ENCODE peak calls at places on chromosome 9, in four cellular contexts. C, J, Z and K are unnamed samples.

GRCh38 chr9:70101265-70101664 is 57.6 kb downstream of the MAMDC2 start:
- DNase-seq in J (no peak), Z (no peak), C (no peak), K (peak)

GRCh38 chr9:109143881-109144562 is 23.0 kb downstream of the FRRS1L start:
- DNase-seq in Z (peak), C (no peak), J (peak), K (peak)

GRCh38 chr9:95757026-95757425 is 118.5 kb upstream of the ERCC6L2 start:
- DNase-seq in C (peak), J (no peak), Z (no peak), K (peak)

GRCh38 chr9:91089405-91090131 is 272.1 kb downstream of the AUH start:
- DNase-seq in C (peak), J (peak), Z (peak), K (peak)

GRCh38 chr9:22073349-22073748 is 64.2 kb upstream of the CDKN2B start:
- DNase-seq in C (no peak), Z (no peak), J (no peak), K (no peak)

GRCh38 chr9:69976165-69976564 is 67.5 kb upstream of the MAMDC2 start:
- DNase-seq in J (no peak), Z (no peak), C (peak), K (peak)

GRCh38 chr9:2679011-2679410 is 38.3 kb upstream of the KCNV2 start:
- DNase-seq in J (no peak), C (no peak), Z (no peak), K (no peak)

GRCh38 chr9:121997791-121998190 is 95.3 kb downstream of the TTLL11 start:
- DNase-seq in J (no peak), C (no peak), Z (no peak), K (peak)

GRCh38 chr9:72537671-72538070 is 16.3 kb downstream of the TMC1 start:
- DNase-seq in C (no peak), Z (no peak), J (no peak), K (no peak)

GRCh38 chr9:107342762-107343161 is 59.7 kb downstream of the RAD23B start:
- DNase-seq in Z (no peak), J (no peak), C (no peak), K (no peak)

GRCh38 chr9:97934321-97935115 is 3.5 kb downstream of the HEMGN start:
- DNase-seq in Z (peak), C (no peak), J (no peak), K (no peak)